ENCODE peak calls at places on chromosome 19, in four cellular contexts. N, H, V and U are unnamed samples.

GRCh38 chr19:17393914-17394313 is at the start of gene CCDC194:
- DNase-seq in N (no peak), H (no peak), V (no peak), U (no peak)

GRCh38 chr19:55418185-55418584 is 10.6 kb upstream of the UBE2S start:
- DNase-seq in N (peak; percentile 86), H (peak; percentile 91), V (peak; percentile 73), U (peak; percentile 92)

GRCh38 chr19:34066007-34066656 is 106.2 kb upstream of the LSM14A start:
- DNase-seq in N (no peak), H (no peak), V (no peak), U (no peak)

GRCh38 chr19:42199440-42200115 is 17.9 kb downstream of the DEDD2 start:
- DNase-seq in N (no peak), H (no peak), V (peak; percentile 84), U (no peak)

GRCh38 chr19:50703915-50704548 is 15.6 kb downstream of the SHANK1 start:
- DNase-seq in N (no peak), H (no peak), V (peak; percentile 71), U (no peak)

GRCh38 chr19:56141416-56141992 is 417 bp downstream of the ZNF444 start:
- DNase-seq in N (no peak), H (no peak), V (no peak), U (peak; percentile 47)

GRCh38 chr19:56367829-56368711 is 25.3 kb downstream of the ZNF582 start:
- DNase-seq in N (peak; percentile 95), H (peak; percentile 89), V (peak; percentile 90), U (peak; percentile 92)

GRCh38 chr19:40388486-40388885 is 1.5 kb downstream of the HIPK4 start:
- DNase-seq in N (no peak), H (no peak), V (no peak), U (no peak)

GRCh38 chr19:4256563-4256962 is 9.7 kb downstream of the YJU2 start:
- DNase-seq in N (no peak), H (no peak), V (no peak), U (no peak)

GRCh38 chr19:17829855-17830566 is 8.7 kb upstream of the INSL3 start:
- DNase-seq in N (peak; percentile 21), H (peak; percentile 8), V (peak; percentile 97), U (no peak)

GRCh38 chr19:38020331-38020730 is 113.3 kb downstream of the SIPA1L3 start:
- DNase-seq in N (no peak), H (no peak), V (no peak), U (no peak)

GRCh38 chr19:10929402-10929794 is 787 bp downstream of the TIMM29 start:
- DNase-seq in N (no peak), H (no peak), V (no peak), U (no peak)

GRCh38 chr19:38273499-38273898 is 9.1 kb downstream of the SPINT2 start:
- DNase-seq in N (no peak), H (no peak), V (no peak), U (no peak)

GRCh38 chr19:1455336-1456120 is 5.6 kb downstream of the APC2 start:
- DNase-seq in N (peak; percentile 55), H (peak; percentile 30), V (peak; percentile 98), U (peak; percentile 63)

GRCh38 chr19:7288131-7288530 is 6.1 kb downstream of the INSR start:
- DNase-seq in N (no peak), H (no peak), V (no peak), U (no peak)

GRCh38 chr19:47713046-47714021 is at the start of gene EHD2:
- DNase-seq in N (peak; percentile 87), H (peak; percentile 76), V (peak; percentile 64), U (peak; percentile 95)

GRCh38 chr19:35776102-35776788 is 881 bp downstream of the ARHGAP33 start:
- DNase-seq in N (no peak), H (no peak), V (no peak), U (no peak)

GRCh38 chr19:55390461-55390880 is 4.7 kb downstream of the RPL28 start:
- DNase-seq in N (no peak), H (no peak), V (no peak), U (no peak)

GRCh38 chr19:9936151-9937000 is at the start of gene OLFM2:
- DNase-seq in N (no peak), H (no peak), V (peak; percentile 89), U (peak; percentile 64)

GRCh38 chr19:41699231-41699967 is 9.0 kb upstream of the CEACAM5 start:
- DNase-seq in N (no peak), H (no peak), V (peak; percentile 20), U (no peak)

GRCh38 chr19:44576843-44577565 is 36.4 kb upstream of the IGSF23 start:
- DNase-seq in N (peak; percentile 40), H (peak; percentile 20), V (peak; percentile 70), U (no peak)

GRCh38 chr19:39310558-39311311 is 9.9 kb downstream of the LRFN1 start:
- DNase-seq in N (no peak), H (no peak), V (peak; percentile 78), U (no peak)

GRCh38 chr19:19485161-19485997 is 30.0 kb downstream of the TSSK6 start:
- DNase-seq in N (peak; percentile 60), H (peak; percentile 68), V (no peak), U (no peak)

GRCh38 chr19:40055049-40055448 is 982 bp downstream of the ZNF780B start:
- DNase-seq in N (no peak), H (no peak), V (no peak), U (no peak)

GRCh38 chr19:38445362-38445761 is 11.9 kb downstream of the RYR1 start:
- DNase-seq in N (no peak), H (no peak), V (no peak), U (no peak)

GRCh38 chr19:6660930-6661329 is 9.0 kb downstream of the TNFSF14 start:
- DNase-seq in N (no peak), H (no peak), V (peak; percentile 47), U (no peak)

GRCh38 chr19:39813264-39813998 is 20.5 kb downstream of the DYRK1B start:
- DNase-seq in N (no peak), H (no peak), V (no peak), U (peak; percentile 66)

GRCh38 chr19:33998302-33998701 is 174.0 kb upstream of the LSM14A start:
- DNase-seq in N (no peak), H (no peak), V (no peak), U (no peak)

GRCh38 chr19:6030214-6030507 is 52.2 kb upstream of the RANBP3 start:
- DNase-seq in N (peak; percentile 82), H (peak; percentile 79), V (no peak), U (peak; percentile 15)

GRCh38 chr19:13847033-13847899 is 29.7 kb upstream of the NANOS3 start:
- DNase-seq in N (peak; percentile 94), H (peak; percentile 91), V (peak; percentile 92), U (peak; percentile 97)

GRCh38 chr19:7444042-7444441 is 44.8 kb downstream of the PEX11G start:
- DNase-seq in N (no peak), H (no peak), V (peak; percentile 39), U (no peak)

GRCh38 chr19:45492627-45493470 is 4.0 kb downstream of the RTN2 start:
- DNase-seq in N (peak; percentile 91), H (peak; percentile 80), V (peak; percentile 94), U (peak; percentile 82)

GRCh38 chr19:1278074-1278473 is 2.7 kb downstream of the FAM174C start:
- DNase-seq in N (no peak), H (no peak), V (no peak), U (no peak)

GRCh38 chr19:37317403-37318209 is 53.3 kb upstream of the ZNF527 start:
- DNase-seq in N (peak; percentile 99), H (peak; percentile 99), V (peak; percentile 98), U (peak; percentile 99)

GRCh38 chr19:4501691-4502090 is 16.6 kb downstream of the PLIN4 start:
- DNase-seq in N (no peak), H (no peak), V (no peak), U (no peak)

GRCh38 chr19:49339364-49340068 is 4.3 kb downstream of the CD37 start:
- DNase-seq in N (peak; percentile 87), H (peak; percentile 50), V (peak; percentile 98), U (peak; percentile 33)

GRCh38 chr19:49340069-49340864 is 5.1 kb downstream of the CD37 start:
- DNase-seq in N (peak; percentile 11), H (no peak), V (peak; percentile 82), U (peak; percentile 19)

GRCh38 chr19:49338023-49338677 is 2.9 kb downstream of the CD37 start:
- DNase-seq in N (no peak), H (no peak), V (peak; percentile 76), U (no peak)

GRCh38 chr19:49337267-49338022 is 2.2 kb downstream of the CD37 start:
- DNase-seq in N (no peak), H (no peak), V (peak; percentile 10), U (no peak)

DNA sequence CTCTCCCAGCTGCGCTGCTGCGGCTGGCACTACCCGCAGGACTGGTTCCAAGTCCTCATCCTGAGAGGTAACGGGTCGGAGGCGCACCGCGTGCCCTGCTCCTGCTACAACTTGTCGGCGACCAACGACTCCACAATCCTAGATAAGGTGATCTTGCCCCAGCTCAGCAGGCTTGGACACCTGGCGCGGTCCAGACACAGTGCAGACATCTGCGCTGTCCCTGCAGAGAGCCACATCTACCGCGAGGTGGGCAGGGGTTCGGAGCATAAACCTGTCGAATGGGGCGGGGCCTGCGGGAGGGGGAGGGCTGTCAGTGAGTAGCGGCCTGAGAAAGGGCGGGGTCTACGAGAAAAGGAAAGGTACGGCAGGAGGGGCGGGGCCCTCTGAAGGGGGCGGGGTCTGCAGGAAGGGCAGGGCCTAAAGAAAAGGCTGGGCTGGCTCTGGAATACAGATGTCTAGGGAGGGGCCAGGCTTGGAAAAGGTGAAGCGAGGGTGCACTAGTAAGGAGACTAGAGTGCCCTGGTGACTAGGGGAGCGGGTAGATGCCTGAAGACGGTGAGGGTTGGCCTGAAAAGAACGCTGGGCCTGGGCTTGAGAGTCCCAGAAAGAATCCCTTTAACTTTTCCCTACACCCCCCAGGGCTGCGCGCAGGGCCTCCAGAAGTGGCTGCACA is 3.6 kb downstream of the CD37 start:
- DNase-seq in N (peak; percentile 19), H (no peak), V (peak; percentile 98), U (peak; percentile 14)
- H3K4me1 ChIP-seq in N (peaks cover 4% of the 10 kb centered on the region), H (no peaks in the 10 kb centered on the region), V (peaks cover 2% of the 10 kb centered on the region), U (peaks cover 3% of the 10 kb centered on the region)

GRCh38 chr19:16273005-16273404 is 51.6 kb upstream of the KLF2 start:
- DNase-seq in N (no peak), H (no peak), V (no peak), U (no peak)
- H3K9ac ChIP-seq in N (no peak overlapping the region), H (no peak overlapping the region), V (no peak overlapping the region), U (no peak overlapping the region)

DNA sequence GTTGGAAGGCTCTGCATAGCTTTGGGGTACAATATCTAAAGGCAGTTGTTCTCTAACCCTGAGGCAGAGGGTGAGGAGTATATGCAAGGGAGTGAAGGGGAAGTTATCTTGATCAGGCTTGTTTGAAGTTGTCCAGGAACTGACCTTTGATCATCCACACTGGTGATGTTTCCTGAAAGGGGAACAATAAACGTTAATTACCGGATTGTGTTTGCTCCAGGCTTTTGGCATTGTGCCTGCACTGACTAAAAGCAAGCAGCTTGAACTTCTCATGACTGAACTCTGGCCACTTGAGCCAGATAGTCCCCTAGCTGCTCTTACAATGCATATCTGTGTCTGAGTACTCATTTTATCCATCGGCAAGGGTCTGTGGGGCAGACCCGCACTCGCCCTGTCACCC is 27.0 kb upstream of the ZNF726 start:
- DNase-seq in N (no peak), H (no peak), V (no peak), U (no peak)
- H3K9me3 ChIP-seq in N (no peaks in the 10 kb centered on the region), H (peaks cover 8% of the 10 kb centered on the region), V (peaks cover 66% of the 10 kb centered on the region), U (peaks cover 19% of the 10 kb centered on the region)

GRCh38 chr19:2646866-2647535 is 55.5 kb downstream of the GNG7 start:
- DNase-seq in N (no peak), H (no peak), V (no peak), U (no peak)

GRCh38 chr19:2648528-2648937 is 54.0 kb downstream of the GNG7 start:
- DNase-seq in N (peak; percentile 82), H (peak; percentile 74), V (peak; percentile 76), U (peak; percentile 81)

GRCh38 chr19:2645816-2646215 is 56.7 kb downstream of the GNG7 start:
- DNase-seq in N (no peak), H (no peak), V (no peak), U (no peak)

GRCh38 chr19:2650515-2650914 is 52.0 kb downstream of the GNG7 start:
- DNase-seq in N (peak; percentile 22), H (no peak), V (no peak), U (no peak)

GRCh38 chr19:2648099-2648498 is 54.4 kb downstream of the GNG7 start:
- DNase-seq in N (no peak), H (no peak), V (no peak), U (no peak)
- H3K4me1 ChIP-seq in N (no peaks in the 10 kb centered on the region), H (no peaks in the 10 kb centered on the region), V (no peaks in the 10 kb centered on the region), U (no peaks in the 10 kb centered on the region)